ENCODE peak calls at places on chromosome X, in five cellular contexts. G is WERI-Rb-1, Z is BE2C, B is glutamatergic neuron, R is AG04449. Y is an unnamed sample.

GRCh38 chrX:30781711-30782444 is 107.2 kb downstream of the TAB3 start:
- DNase-seq in G (no peak), Z (no peak), B (no peak), R (no peak), Y (no peak)

GRCh38 chrX:38409289-38409688 is 56.9 kb downstream of the OTC start:
- DNase-seq in G (no peak), Z (no peak), B (no peak), R (no peak), Y (no peak)

GRCh38 chrX:45434231-45434630 is 233.6 kb upstream of the DIPK2B start:
- DNase-seq in G (no peak), Z (no peak), B (no peak), R (no peak), Y (no peak)

GRCh38 chrX:71378752-71379151 is 12.6 kb downstream of the TAF1 start:
- DNase-seq in G (no peak), Z (no peak), B (no peak), R (no peak), Y (no peak)

GRCh38 chrX:135015526-135016245 is 6.7 kb downstream of the RTL8B start:
- DNase-seq in G (no peak), Z (no peak), B (no peak), R (no peak), Y (no peak)

GRCh38 chrX:118286066-118286758 is 59.7 kb upstream of the WDR44 start:
- DNase-seq in G (no peak), Z (no peak), B (no peak), R (no peak), Y (no peak)

GRCh38 chrX:109856974-109857373 is 123.9 kb upstream of the ACSL4 start:
- DNase-seq in G (no peak), Z (no peak), B (no peak), R (no peak), Y (no peak)

GRCh38 chrX:1516596-1517104 is 20.3 kb downstream of the P2RY8 start:
- DNase-seq in G (no peak), Z (no peak), B (no peak), R (no peak), Y (no peak)

GRCh38 chrX:21929209-21929608 is 11.3 kb upstream of the SMS start:
- DNase-seq in G (no peak), Z (no peak), B (no peak), R (no peak), Y (no peak)

GRCh38 chrX:13281289-13281688 is 38.6 kb downstream of the ATXN3L start:
- DNase-seq in G (no peak), Z (no peak), B (no peak), R (no peak), Y (no peak)

GRCh38 chrX:53435997-53436396 is 1.8 kb upstream of the HSD17B10 start:
- DNase-seq in G (peak; percentile 75), Z (peak; percentile 68), B (peak; percentile 54), R (no peak), Y (peak; percentile 38)

GRCh38 chrX:134971926-134972325 is 18.9 kb upstream of the SMIM10 start:
- DNase-seq in G (no peak), Z (no peak), B (no peak), R (no peak), Y (no peak)

GRCh38 chrX:29397506-29397905 is 810.3 kb downstream of the IL1RAPL1 start:
- DNase-seq in G (no peak), Z (no peak), B (no peak), R (peak; percentile 5), Y (no peak)

GRCh38 chrX:132271330-132271729 is 52.1 kb upstream of the RAP2C start:
- DNase-seq in G (no peak), Z (no peak), B (no peak), R (no peak), Y (no peak)

GRCh38 chrX:136627381-136627780 is 20.6 kb upstream of the CD40LG start:
- DNase-seq in G (no peak), Z (no peak), B (no peak), R (no peak), Y (no peak)

GRCh38 chrX:54248309-54248708 is 65.3 kb upstream of the FAM120C start:
- DNase-seq in G (no peak), Z (no peak), B (no peak), R (no peak), Y (no peak)

DNA sequence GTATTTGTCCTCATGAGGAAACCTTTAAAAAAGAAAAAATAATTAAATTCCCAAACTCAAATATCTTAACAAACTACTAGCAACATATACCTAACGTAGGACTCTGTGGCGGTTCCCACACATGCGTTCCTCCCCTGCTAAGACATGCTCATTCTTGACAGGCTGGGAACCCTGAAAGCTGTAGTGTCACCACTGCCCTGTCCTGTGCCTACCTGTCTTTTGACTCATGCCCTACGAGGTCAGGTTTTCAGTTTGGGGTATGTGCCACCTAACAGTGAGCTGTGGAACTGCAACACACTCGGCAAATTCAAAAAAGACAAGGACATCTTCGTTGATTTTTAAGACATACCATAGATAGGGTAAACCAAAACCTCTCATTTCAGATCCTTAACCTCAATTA is 17.8 kb downstream of the IDS start:
- DNase-seq in G (no peak), Z (no peak), B (no peak), R (no peak), Y (no peak)
- TF ChIP-seq CTCF in G (peak; percentile 25), Z (peak; percentile 35), B (peak; percentile 14), R (no peak), Y (no peak)

DNA sequence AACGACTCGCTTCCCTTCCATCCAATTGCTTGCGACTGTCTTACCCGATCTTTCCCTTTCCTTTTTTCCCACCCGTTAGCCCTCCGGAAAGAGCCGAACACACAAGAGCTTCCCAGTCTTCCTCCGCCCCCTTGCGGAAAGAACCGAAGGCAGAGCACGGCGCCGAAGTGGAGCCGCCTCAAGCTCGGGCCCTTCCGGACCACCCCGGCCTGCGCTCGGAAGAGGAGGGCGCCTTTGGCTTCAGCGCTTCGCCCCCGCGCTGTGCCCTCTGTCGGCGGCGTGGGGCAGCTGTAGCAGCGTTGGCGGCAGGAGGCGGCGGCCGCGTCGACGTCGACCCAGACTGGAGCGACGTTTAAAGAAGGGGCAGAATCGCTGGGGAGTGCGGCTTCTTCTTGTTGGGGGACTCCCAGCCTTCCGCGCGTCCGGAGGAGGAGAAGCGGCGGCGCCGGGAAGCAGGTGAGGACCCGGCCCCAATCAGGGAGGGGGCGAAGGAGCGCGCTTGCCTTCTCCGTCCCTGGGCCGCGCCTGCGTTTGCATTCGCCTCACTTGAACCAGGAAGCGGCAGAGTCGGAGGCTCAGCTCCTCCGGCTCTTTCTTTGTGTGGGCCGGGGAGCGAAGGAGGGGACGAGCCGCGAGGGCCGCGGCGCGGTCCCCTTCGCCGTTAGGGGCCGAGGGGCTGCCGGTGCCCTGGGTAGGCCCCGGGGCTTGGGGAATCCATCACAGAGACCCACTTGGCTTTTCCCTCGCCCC is at the start of gene ZBTB33:
- DNase-seq in G (peak; percentile 92), Z (peak; percentile 92), B (peak; percentile 90), R (peak; percentile 63), Y (peak; percentile 80)
- TF ChIP-seq CTCF in G (peak; percentile 58), Z (peak; percentile 46), B (peak; percentile 60), R (peak; percentile 88), Y (peak; percentile 54)

DNA sequence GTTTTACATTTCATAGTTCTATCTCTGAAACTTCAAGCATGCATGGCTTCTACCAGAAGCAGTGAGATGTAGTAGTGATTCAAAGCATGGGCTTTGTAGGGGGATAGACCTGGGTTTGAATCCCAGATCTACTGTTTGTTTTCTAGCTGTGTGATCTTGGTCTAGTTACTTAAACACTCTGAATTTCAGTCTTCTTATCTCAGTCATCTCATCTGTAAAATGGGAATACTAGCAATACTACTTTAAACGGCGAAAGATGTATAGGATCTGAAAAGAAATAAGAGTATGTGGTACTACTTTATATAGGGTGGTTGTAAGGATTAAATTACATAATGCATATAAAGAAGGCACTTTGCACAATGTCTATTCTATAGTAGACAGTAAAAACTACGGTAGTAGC is 20.0 kb upstream of the RNF128 start:
- DNase-seq in G (no peak), Z (no peak), B (no peak), R (no peak), Y (no peak)
- TF ChIP-seq CTCF in G (no peak), Z (no peak), B (no peak), R (no peak), Y (no peak)

DNA sequence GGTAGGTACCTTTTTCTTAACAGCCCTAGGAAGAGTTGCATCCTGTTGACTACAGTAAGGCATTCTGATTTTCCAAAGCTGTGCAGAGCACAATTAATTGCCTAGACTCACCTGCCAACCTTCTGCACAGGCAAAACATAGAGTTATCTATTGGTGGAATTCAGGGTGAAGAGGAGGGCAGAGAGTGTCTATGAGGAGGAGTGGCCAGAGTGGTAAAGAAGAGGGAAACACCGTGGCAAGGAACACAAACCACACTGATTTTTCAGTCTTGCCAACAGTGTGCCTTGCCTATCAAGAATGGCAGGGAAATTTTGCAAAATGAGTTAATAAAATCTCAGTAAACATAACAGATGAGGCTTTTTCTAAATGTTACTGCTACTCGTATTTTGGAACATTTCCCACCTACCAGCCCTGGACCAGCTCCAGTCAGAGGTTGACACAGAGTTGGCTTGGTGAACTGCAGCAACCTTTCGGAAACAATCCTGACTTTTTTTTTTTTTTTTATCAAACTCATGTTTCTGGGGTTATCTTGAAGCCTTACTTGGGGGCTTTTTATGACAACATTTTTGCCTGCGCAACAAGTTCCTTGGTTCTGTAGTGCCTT is 67.9 kb upstream of the CAPN6 start:
- DNase-seq in G (no peak), Z (no peak), B (no peak), R (no peak), Y (no peak)
- TF ChIP-seq CTCF in G (no peak), Z (no peak), B (no peak), R (no peak), Y (no peak)

GRCh38 chrX:74234829-74235228 is 69.2 kb upstream of the ZCCHC13 start:
- DNase-seq in G (no peak), Z (no peak), B (no peak), R (no peak), Y (no peak)

GRCh38 chrX:74232859-74233258 is 71.1 kb upstream of the ZCCHC13 start:
- DNase-seq in G (no peak), Z (peak; percentile 24), B (no peak), R (no peak), Y (no peak)

GRCh38 chrX:74231625-74232024 is 72.4 kb upstream of the ZCCHC13 start:
- DNase-seq in G (no peak), Z (no peak), B (no peak), R (no peak), Y (no peak)

GRCh38 chrX:74225111-74225510 is 78.9 kb upstream of the ZCCHC13 start:
- DNase-seq in G (no peak), Z (no peak), B (no peak), R (no peak), Y (no peak)

DNA sequence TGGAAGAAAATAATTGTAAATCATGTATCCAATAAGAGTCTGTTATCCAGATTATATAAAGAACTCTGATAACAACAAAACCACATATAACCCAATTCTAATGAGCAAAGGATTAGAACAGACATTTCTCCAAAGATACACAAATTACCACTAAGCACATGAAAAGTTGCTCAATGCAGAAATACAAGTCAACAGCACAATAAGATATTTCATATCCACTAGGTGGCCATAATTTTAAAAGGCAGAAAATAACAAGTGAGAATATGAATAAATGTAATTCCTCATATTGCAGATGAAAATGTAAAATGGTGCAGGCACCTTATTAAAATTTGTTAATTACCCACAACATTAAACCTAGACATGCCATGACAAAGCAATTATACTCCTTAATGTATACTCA is 73.9 kb upstream of the ZCCHC13 start:
- DNase-seq in G (no peak), Z (no peak), B (no peak), R (no peak), Y (no peak)
- TF ChIP-seq CTCF in G (no peak), Z (no peak), B (no peak), R (no peak), Y (no peak)

GRCh38 chrX:147476008-147476407 is 435.7 kb upstream of the FMR1 start:
- DNase-seq in G (no peak), Z (no peak), B (peak; percentile 13), R (no peak), Y (no peak)
- TF ChIP-seq CTCF in G (peak; percentile 45), Z (peak; percentile 14), B (peak; percentile 18), R (no peak), Y (no peak)

GRCh38 chrX:26783512-26784225 is 567.7 kb downstream of the MAGEB5 start:
- DNase-seq in G (peak; percentile 50), Z (peak; percentile 19), B (no peak), R (no peak), Y (peak; percentile 10)
- TF ChIP-seq CTCF in G (peak; percentile 76), Z (peak; percentile 46), B (peak; percentile 66), R (peak; percentile 6), Y (peak; percentile 57)